ENCODE peak calls at places on chromosome 12, in ten cellular contexts. K, J, O, R, Z, C, A, Q, I and F are unnamed samples.

GRCh38 chr12:52655720-52656124 is 3.7 kb upstream of the KRT2 start:
- DNase-seq in Z (no peak), J (no peak), R (no peak), K (no peak), Q (no peak), O (no peak), I (no peak), C (no peak), A (no peak), F (no peak)

GRCh38 chr12:57263096-57263495 is 12.1 kb upstream of the STAC3 start:
- DNase-seq in I (no peak), Z (no peak), K (no peak), C (no peak), O (no peak), R (no peak), J (no peak), A (no peak), Q (no peak), F (no peak)

GRCh38 chr12:25979563-25979962 is 21.1 kb downstream of the RASSF8 start:
- DNase-seq in O (no peak), A (no peak), R (no peak), J (no peak), Z (no peak), C (no peak), K (no peak), Q (no peak), I (no peak), F (no peak)

GRCh38 chr12:11836282-11836963 is 186.9 kb downstream of the ETV6 start:
- DNase-seq in C (peak), O (no peak), A (no peak), Z (peak), I (no peak), K (no peak), Q (no peak), R (no peak), J (no peak), F (peak)

GRCh38 chr12:49580572-49581535 is 12.9 kb upstream of the MCRS1 start:
- DNase-seq in I (peak), C (peak), J (peak), O (peak), Z (peak), A (peak), R (no peak), K (peak), Q (peak), F (peak)

GRCh38 chr12:26058308-26058707 is 66.5 kb downstream of the BHLHE41 start:
- DNase-seq in J (no peak), O (no peak), Z (no peak), A (no peak), I (no peak), Q (no peak), K (no peak), C (no peak), R (no peak), F (no peak)

GRCh38 chr12:24778486-24779304 is 170.2 kb downstream of the BCAT1 start:
- DNase-seq in I (peak), O (peak), A (peak), J (no peak), R (no peak), Q (no peak), K (peak), Z (peak), C (no peak), F (no peak)

GRCh38 chr12:44381341-44381740 is 494.8 kb downstream of the NELL2 start:
- DNase-seq in C (no peak), J (no peak), Q (no peak), K (no peak), O (no peak), Z (no peak), R (no peak), I (no peak), A (no peak), F (no peak)

GRCh38 chr12:44053550-44054243 is 217.8 kb downstream of the TMEM117 start:
- DNase-seq in I (peak), Z (no peak), J (no peak), O (no peak), Q (no peak), A (no peak), K (no peak), C (no peak), R (no peak), F (no peak)

GRCh38 chr12:24773996-24774395 is 174.9 kb downstream of the BCAT1 start:
- DNase-seq in K (no peak), I (no peak), Q (no peak), C (no peak), Z (no peak), R (no peak), O (no peak), J (no peak), A (no peak), F (no peak)

GRCh38 chr12:67068204-67068731 is 200.9 kb upstream of the CAND1 start:
- DNase-seq in A (no peak), C (no peak), Q (no peak), O (no peak), J (no peak), Z (no peak), K (no peak), I (no peak), R (no peak), F (no peak)

GRCh38 chr12:115891551-115891950 is 385.9 kb downstream of the MED13L start:
- DNase-seq in R (no peak), Z (no peak), O (no peak), K (no peak), Q (no peak), C (no peak), I (no peak), A (no peak), J (no peak), F (no peak)

GRCh38 chr12:56590237-56590830 is 39.8 kb downstream of the BAZ2A start:
- DNase-seq in R (no peak), I (no peak), K (no peak), A (no peak), O (peak), J (no peak), C (no peak), Z (no peak), Q (no peak), F (no peak)

GRCh38 chr12:93191461-93191860 is 186.3 kb upstream of the NUDT4 start:
- DNase-seq in C (no peak), A (peak), I (no peak), Q (no peak), J (no peak), R (no peak), O (no peak), K (no peak), Z (no peak), F (no peak)

GRCh38 chr12:1418144-1418543 is 176.2 kb downstream of the FBXL14 start:
- DNase-seq in Z (no peak), C (no peak), J (no peak), O (no peak), I (peak), Q (no peak), K (no peak), A (no peak), R (no peak), F (no peak)

GRCh38 chr12:51631591-51631990 is 40.6 kb downstream of the SCN8A start:
- DNase-seq in A (peak), Z (peak), K (peak), O (peak), I (peak), R (no peak), Q (no peak), J (no peak), C (no peak), F (no peak)

GRCh38 chr12:32049956-32050355 is 56.7 kb upstream of the BICD1 start:
- DNase-seq in R (no peak), K (no peak), Z (no peak), J (no peak), C (no peak), O (no peak), Q (no peak), I (no peak), A (no peak), F (no peak)

GRCh38 chr12:112978163-112979081 is at the start of gene OAS2:
- DNase-seq in C (peak), K (no peak), J (peak), O (peak), Z (peak), A (peak), R (peak), I (peak), Q (no peak), F (peak)

GRCh38 chr12:40634431-40635131 is 57.7 kb upstream of the CNTN1 start:
- DNase-seq in I (no peak), C (no peak), O (no peak), J (no peak), Z (peak), A (peak), R (no peak), Q (no peak), K (no peak), F (no peak)

GRCh38 chr12:104571328-104571727 is 114.6 kb downstream of the CHST11 start:
- DNase-seq in A (no peak), R (no peak), Q (no peak), O (no peak), C (no peak), J (no peak), K (no peak), I (no peak), Z (no peak), F (no peak)

GRCh38 chr12:29149691-29150382 is 759 bp downstream of the FAR2 start:
- DNase-seq in Q (no peak), C (no peak), A (no peak), R (no peak), I (no peak), K (no peak), O (no peak), J (no peak), Z (no peak), F (no peak)

GRCh38 chr12:71321531-71321930 is 118.1 kb upstream of the LGR5 start:
- DNase-seq in O (no peak), A (no peak), I (no peak), J (no peak), Q (no peak), C (no peak), Z (no peak), R (no peak), K (no peak), F (no peak)

GRCh38 chr12:40375076-40375475 is 150.3 kb downstream of the LRRK2 start:
- DNase-seq in J (no peak), I (peak), A (no peak), C (no peak), R (no peak), Z (no peak), O (peak), K (no peak), Q (no peak), F (no peak)

GRCh38 chr12:60235261-60235660 is 639.4 kb downstream of the SLC16A7 start:
- DNase-seq in K (no peak), Q (no peak), O (no peak), J (no peak), A (no peak), R (no peak), Z (no peak), I (no peak), C (no peak), F (no peak)

GRCh38 chr12:78721906-78722305 is 142.7 kb upstream of the SYT1 start:
- DNase-seq in A (no peak), R (no peak), I (peak), Q (no peak), C (no peak), J (no peak), O (no peak), K (no peak), Z (no peak), F (no peak)

GRCh38 chr12:105588126-105588525 is 257.6 kb downstream of the C12orf75 start:
- DNase-seq in Z (no peak), A (no peak), K (no peak), C (no peak), O (no peak), R (no peak), J (no peak), Q (no peak), I (no peak), F (no peak)

GRCh38 chr12:129771238-129771637 is 132.6 kb downstream of the TMEM132D start:
- DNase-seq in O (no peak), Q (no peak), K (no peak), R (no peak), I (no peak), J (no peak), C (no peak), A (no peak), Z (no peak), F (no peak)

GRCh38 chr12:104115587-104115975 is 22.4 kb downstream of the NFYB start:
- DNase-seq in I (no peak), O (no peak), Q (no peak), Z (no peak), R (no peak), J (no peak), C (no peak), A (peak), K (no peak), F (no peak)

GRCh38 chr12:40010899-40011774 is 94.7 kb downstream of the SLC2A13 start:
- DNase-seq in J (peak), K (peak), I (peak), R (no peak), C (peak), O (peak), A (peak), Z (peak), Q (no peak), F (peak)

GRCh38 chr12:104480826-104481457 is 24.2 kb downstream of the CHST11 start:
- DNase-seq in J (no peak), Q (no peak), R (no peak), K (no peak), I (peak), A (peak), O (peak), C (no peak), Z (peak), F (no peak)

GRCh38 chr12:53502983-53503728 is 2.1 kb downstream of the TARBP2 start:
- DNase-seq in Z (no peak), O (no peak), C (no peak), Q (no peak), K (no peak), A (no peak), I (no peak), J (no peak), R (no peak), F (no peak)

GRCh38 chr12:7131502-7131866 is 1.3 kb downstream of the CLSTN3 start:
- DNase-seq in Q (no peak), K (no peak), O (peak), A (no peak), Z (no peak), R (no peak), I (no peak), C (no peak), J (no peak), F (no peak)

GRCh38 chr12:29754235-29755189 is 29.2 kb downstream of the TMTC1 start:
- DNase-seq in R (no peak), O (no peak), K (no peak), A (no peak), J (no peak), Q (no peak), I (peak), C (no peak), Z (no peak), F (no peak)

GRCh38 chr12:26100966-26101744 is 23.7 kb downstream of the BHLHE41 start:
- DNase-seq in Z (no peak), Q (no peak), K (no peak), R (no peak), I (no peak), A (no peak), C (no peak), O (no peak), J (no peak), F (no peak)